ENCODE peak calls at places on chromosomes 1 and 21, in four cellular contexts. P is right cardiac atrium; C is CD8-positive, alpha-beta T cell; O is choroid plexus epithelial cell. S is an unnamed sample.
A peak's percentile ranks its signal among the peaks of the same experiment; 100 is the strongest.

GRCh38 chr1:29569971-29570634 is 333.8 kb downstream of the PTPRU start:
- DNase-seq in P (no peak), C (no peak), O (peak; percentile 61), S (peak; percentile 97)

GRCh38 chr1:25167269-25168192 is 64.8 kb downstream of the SYF2 start:
- DNase-seq in P (no peak), C (no peak), O (no peak), S (no peak)

GRCh38 chr1:7539772-7540175 is 231.3 kb upstream of the VAMP3 start:
- DNase-seq in P (peak; percentile 38), C (no peak), O (peak; percentile 52), S (peak; percentile 65)

GRCh38 chr1:29670752-29671151 is 434.4 kb downstream of the PTPRU start:
- DNase-seq in P (no peak), C (no peak), O (no peak), S (no peak)

GRCh38 chr1:197663178-197663953 is 111.9 kb downstream of the DENND1B start:
- DNase-seq in P (no peak), C (no peak), O (peak; percentile 4), S (no peak)

GRCh38 chr1:51237714-51238403 is 1.8 kb downstream of the RNF11 start:
- DNase-seq in P (no peak), C (no peak), O (peak; percentile 60), S (peak; percentile 58)

GRCh38 chr1:89918794-89919155 is 76.1 kb upstream of the ZNF326 start:
- DNase-seq in P (no peak), C (no peak), O (no peak), S (peak; percentile 89)

GRCh38 chr1:65260851-65261473 is 48.4 kb upstream of the DNAJC6 start:
- DNase-seq in P (no peak), C (no peak), O (peak; percentile 31), S (peak; percentile 64)

GRCh38 chr1:66175581-66175980 is 358.4 kb upstream of the SGIP1 start:
- DNase-seq in P (no peak), C (no peak), O (peak; percentile 21), S (no peak)

GRCh38 chr1:146020058-146020738 is 1.3 kb downstream of the HJV start:
- DNase-seq in P (no peak), C (no peak), O (no peak), S (no peak)

GRCh38 chr1:167460836-167461235 is 57.5 kb downstream of the CD247 start:
- DNase-seq in P (no peak), C (peak; percentile 70), O (no peak), S (no peak)

GRCh38 chr1:246483204-246483933 is 23.7 kb downstream of the SMYD3 start:
- DNase-seq in P (no peak), C (no peak), O (peak; percentile 21), S (no peak)

GRCh38 chr1:91505086-91505485 is 4.4 kb downstream of the CDC7 start:
- DNase-seq in P (no peak), C (no peak), O (no peak), S (no peak)

GRCh38 chr21:32427958-32428623 is 15.6 kb downstream of the EVA1C start:
- DNase-seq in P (no peak), C (no peak), O (no peak), S (no peak)

GRCh38 chr21:15257646-15258045 is 192.8 kb upstream of the NRIP1 start:
- DNase-seq in P (no peak), C (no peak), O (no peak), S (no peak)

GRCh38 chr1:168328965-168329364 is 48.3 kb downstream of the TBX19 start:
- DNase-seq in P (no peak), C (no peak), O (no peak), S (no peak)

GRCh38 chr1:221392453-221392852 is 349.4 kb downstream of the DUSP10 start:
- DNase-seq in P (peak; percentile 48), C (no peak), O (peak; percentile 28), S (peak; percentile 33)

GRCh38 chr1:172758242-172758641 is 99.3 kb downstream of the FASLG start:
- DNase-seq in P (no peak), C (no peak), O (no peak), S (no peak)

GRCh38 chr21:42461881-42462877 is 33.8 kb downstream of the RSPH1 start:
- DNase-seq in P (no peak), C (no peak), O (no peak), S (no peak)
- H3K4me3 ChIP-seq in P (no peak overlapping the region), C (no peak overlapping the region), O (no peak overlapping the region), S (no peak overlapping the region)

GRCh38 chr1:84506729-84507453 is 510 bp upstream of the GNG5 start:
- DNase-seq in P (no peak), C (no peak), O (no peak), S (no peak)

GRCh38 chr1:84504580-84505021 is 1.6 kb upstream of the SPATA1 start:
- DNase-seq in P (no peak), C (no peak), O (peak; percentile 82), S (no peak)

GRCh38 chr1:84505167-84506001 is 802 bp upstream of the SPATA1 start:
- DNase-seq in P (peak; percentile 89), C (no peak), O (peak; percentile 57), S (no peak)

GRCh38 chr1:84506002-84506728 is at the start of the genes GNG5 and SPATA1:
- DNase-seq in P (peak; percentile 100), C (peak; percentile 98), O (peak; percentile 97), S (peak; percentile 97)

GRCh38 chr1:84502892-84503291 is 3.3 kb upstream of the SPATA1 start:
- DNase-seq in P (no peak), C (no peak), O (no peak), S (no peak)
- H3K4me3 ChIP-seq in P (peak overlapping the region; percentile 90), C (no peak overlapping the region), O (no peak overlapping the region), S (no peak overlapping the region)

GRCh38 chr21:34076835-34077234 is 3.5 kb downstream of the MRPS6 start:
- DNase-seq in P (no peak), C (no peak), O (no peak), S (no peak)
- H3K4me3 ChIP-seq in P (no peak overlapping the region), C (no peak overlapping the region), O (no peak overlapping the region), S (no peak overlapping the region)

GRCh38 chr1:231332761-231333160 is 4.9 kb downstream of the EXOC8 start:
- DNase-seq in P (no peak), C (no peak), O (no peak), S (no peak)
- H3K4me3 ChIP-seq in P (no peak overlapping the region), C (no peak overlapping the region), O (no peak overlapping the region), S (peak overlapping the region; percentile 72)

GRCh38 chr1:31617218-31617916 is at the start of gene HCRTR1:
- DNase-seq in P (no peak), C (no peak), O (no peak), S (no peak)
- H3K4me3 ChIP-seq in P (peak within 1 kb of the TSS; percentile 75), C (peak within 1 kb of the TSS; percentile 46), O (peak within 1 kb of the TSS; percentile 53), S (peak within 1 kb of the TSS; percentile 75)

GRCh38 chr1:164768045-164768402 is 209.0 kb downstream of the PBX1 start:
- DNase-seq in P (no peak), C (no peak), O (peak; percentile 69), S (no peak)
- H3K4me3 ChIP-seq in P (no peak overlapping the region), C (no peak overlapping the region), O (no peak overlapping the region), S (no peak overlapping the region)

DNA sequence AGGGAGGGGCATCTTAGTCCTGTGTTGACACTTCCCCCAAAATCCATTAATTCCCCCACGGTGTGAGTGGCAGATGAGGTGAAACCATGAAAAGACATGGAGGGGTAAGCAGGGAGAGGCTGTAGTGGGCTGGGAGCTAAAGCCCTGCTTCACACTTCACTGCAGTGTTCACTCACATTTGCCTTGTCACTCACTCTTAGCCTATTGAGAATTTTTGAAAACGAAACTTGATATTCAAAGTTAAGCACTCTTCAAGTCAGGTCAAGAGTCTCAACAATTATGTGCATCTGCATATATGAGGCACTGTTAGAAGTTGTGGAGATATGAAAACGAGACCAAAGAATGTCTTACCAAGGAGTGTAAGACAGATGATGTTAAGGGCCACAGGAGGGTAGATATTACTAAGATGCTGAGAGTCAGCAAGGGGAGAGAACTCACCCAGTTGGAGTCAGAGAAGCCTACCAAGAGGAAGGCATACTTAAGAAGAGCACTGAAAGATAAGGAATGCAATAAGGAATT is 64.7 kb upstream of the GJA8 start:
- DNase-seq in P (no peak), C (no peak), O (no peak), S (no peak)
- H3K4me3 ChIP-seq in P (no peak overlapping the region), C (no peak overlapping the region), O (no peak overlapping the region), S (no peak overlapping the region)

GRCh38 chr1:226520640-226521355 is 27.8 kb upstream of the STUM start:
- DNase-seq in P (no peak), C (no peak), O (no peak), S (no peak)
- H3K4me3 ChIP-seq in P (no peak overlapping the region), C (no peak overlapping the region), O (no peak overlapping the region), S (no peak overlapping the region)

DNA sequence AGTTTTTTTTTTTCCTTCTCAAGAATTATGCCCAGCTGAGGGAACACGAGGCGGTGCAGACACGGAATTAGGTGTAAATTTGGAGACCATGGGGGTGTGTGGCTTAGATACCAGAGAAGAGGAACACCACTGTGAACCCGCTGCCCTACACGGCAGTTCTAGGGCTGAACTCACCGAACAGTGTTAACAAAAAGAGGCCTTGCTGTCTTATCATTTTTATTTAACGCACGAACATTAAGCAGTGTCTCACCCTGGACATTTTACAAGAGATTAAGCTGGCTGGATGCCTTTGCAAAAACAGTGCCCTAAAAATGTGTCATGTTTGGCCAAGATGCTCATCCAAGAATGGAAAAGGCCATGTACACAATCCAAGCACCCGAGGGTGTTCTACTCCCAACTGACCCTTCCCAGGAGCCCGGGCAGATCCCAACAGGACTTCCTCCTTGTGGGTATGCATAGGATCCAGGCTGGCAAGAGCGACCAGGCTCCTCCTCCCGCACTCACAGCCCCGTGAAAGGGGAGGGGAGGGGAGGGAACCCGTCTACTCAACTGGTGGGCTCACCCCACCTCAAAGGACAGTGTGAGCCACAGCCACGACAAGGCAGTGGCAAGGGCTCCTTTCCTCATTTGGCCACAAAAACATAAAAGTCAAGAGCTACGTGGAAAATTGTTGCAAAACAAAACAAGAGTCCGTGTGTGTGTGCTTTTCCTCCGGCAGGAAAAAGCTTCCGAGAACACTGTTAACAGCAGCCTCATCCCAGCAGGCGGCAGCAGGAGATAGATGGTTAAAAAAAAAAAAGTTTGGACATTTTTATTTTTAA is 20.3 kb downstream of the C2CD2 start:
- DNase-seq in P (peak; percentile 72), C (no peak), O (peak; percentile 77), S (peak; percentile 13)
- H3K4me3 ChIP-seq in P (peak overlapping the region; percentile 56), C (no peak overlapping the region), O (peak overlapping the region; percentile 57), S (no peak overlapping the region)

S was measured in PC-9.